ENCODE peak calls at places on chromosomes 6 and 20, in seven cellular contexts. E is stimulated activated CD8-positive, alpha-beta memory T cell treated with anti-CD3 and anti-CD28 coated beads, Interleukin-15, amount 100 ng/mL, for 24 hours; V is NCI-H2029; J is GM13976; Q is endothelial cell; P is NCI-H82; Z is activated naive CD8-positive, alpha-beta T cell treated with anti-CD3 and anti-CD28 coated beads, Interleukin-2, amount 50 U/mL, for 24 hours. R is an unnamed sample.
A peak's percentile ranks its signal among the peaks of the same experiment; 100 is the strongest.

GRCh38 chr6:82040405-82041221 is 206.9 kb downstream of the IBTK start:
- DNase-seq in Q (peak; percentile 57), Z (peak; percentile 1), P (peak; percentile 30), E (no peak), J (no peak), V (peak; percentile 27), R (peak; percentile 56)

GRCh38 chr6:148298683-148299082 is 44.0 kb upstream of the SASH1 start:
- DNase-seq in J (no peak), Z (no peak), V (no peak), P (no peak), Q (no peak), E (no peak), R (no peak)

GRCh38 chr6:52595000-52595795 is 18.3 kb upstream of the TRAM2 start:
- DNase-seq in E (no peak), P (peak; percentile 97), Q (no peak), Z (no peak), J (peak; percentile 50), V (no peak), R (no peak)

GRCh38 chr6:123588546-123588895 is 48.2 kb downstream of the TRDN start:
- DNase-seq in E (no peak), P (no peak), Q (no peak), J (no peak), V (no peak), Z (no peak), R (no peak)

GRCh38 chr20:18666803-18667460 is 79.1 kb downstream of the DTD1 start:
- DNase-seq in V (peak; percentile 95), Z (no peak), Q (no peak), J (no peak), P (no peak), E (no peak), R (no peak)

GRCh38 chr6:27544612-27545260 is 71.8 kb upstream of the ZNF184 start:
- DNase-seq in Z (no peak), P (no peak), E (no peak), J (no peak), Q (no peak), V (no peak), R (no peak)

GRCh38 chr20:12203399-12203798 is 285.7 kb downstream of the BTBD3 start:
- DNase-seq in P (no peak), E (no peak), J (no peak), Q (no peak), Z (no peak), V (no peak), R (no peak)

GRCh38 chr6:143843689-143844405 is 709 bp downstream of the LTV1 start:
- DNase-seq in Q (no peak), E (no peak), P (peak; percentile 45), Z (no peak), V (no peak), J (peak; percentile 17), R (no peak)

GRCh38 chr20:17619351-17620093 is 49.6 kb downstream of the DSTN start:
- DNase-seq in E (no peak), P (no peak), V (no peak), J (peak; percentile 20), Z (no peak), Q (no peak), R (no peak)

GRCh38 chr6:39377530-39377929 is 55.0 kb upstream of the KCNK16 start:
- DNase-seq in P (peak; percentile 75), J (peak; percentile 47), Z (peak; percentile 10), V (peak; percentile 21), Q (peak; percentile 66), E (no peak), R (peak; percentile 76)

GRCh38 chr6:151325075-151326050 is 66.0 kb downstream of the ZBTB2 start:
- DNase-seq in J (no peak), P (no peak), Z (peak; percentile 14), Q (peak; percentile 26), V (no peak), E (no peak), R (no peak)

GRCh38 chr6:39543117-39543516 is 182.1 kb downstream of the KIF6 start:
- DNase-seq in P (no peak), Z (no peak), E (no peak), J (no peak), Q (no peak), V (no peak), R (no peak)

GRCh38 chr6:70369332-70369950 is 43.9 kb upstream of the FAM135A start:
- DNase-seq in J (peak; percentile 51), V (peak; percentile 18), Q (peak; percentile 73), E (peak; percentile 24), Z (peak; percentile 71), P (peak; percentile 89), R (peak; percentile 47)

GRCh38 chr6:95286874-95287273 is 290.5 kb upstream of the MANEA start:
- DNase-seq in V (no peak), J (no peak), Q (no peak), Z (no peak), P (peak; percentile 19), E (no peak), R (no peak)

GRCh38 chr20:32167552-32167951 is 40.0 kb downstream of the PLAGL2 start:
- DNase-seq in J (no peak), Q (no peak), P (no peak), E (no peak), V (no peak), Z (no peak), R (no peak)

GRCh38 chr20:23135449-23136447 is 49.6 kb upstream of the CD93 start:
- DNase-seq in Z (no peak), E (no peak), Q (no peak), V (no peak), P (no peak), J (no peak), R (no peak)

GRCh38 chr20:25508083-25508770 is 77.1 kb downstream of the NINL start:
- DNase-seq in V (no peak), E (no peak), J (no peak), Z (no peak), Q (no peak), P (no peak), R (no peak)

GRCh38 chr6:81697564-81697963 is 54.9 kb downstream of the TENT5A start:
- DNase-seq in E (no peak), J (no peak), P (no peak), V (no peak), Z (no peak), Q (no peak), R (no peak)

GRCh38 chr6:27414996-27415395 is 26.4 kb downstream of the ZNF391 start:
- DNase-seq in J (no peak), Z (no peak), V (no peak), E (no peak), P (no peak), Q (no peak), R (no peak)

GRCh38 chr6:156914171-156914570 is 137.0 kb downstream of the ARID1B start:
- DNase-seq in E (no peak), Z (no peak), J (no peak), V (no peak), P (no peak), Q (no peak), R (no peak)

GRCh38 chr20:23193985-23194384 is 107.9 kb upstream of the CD93 start:
- DNase-seq in Q (no peak), J (no peak), V (no peak), P (peak; percentile 25), E (no peak), Z (no peak), R (no peak)

GRCh38 chr6:43096451-43097097 is 20.5 kb downstream of the PTK7 start:
- DNase-seq in E (no peak), P (no peak), J (no peak), Z (no peak), Q (no peak), V (no peak), R (no peak)

GRCh38 chr6:116012471-116012949 is 48.2 kb downstream of the FRK start:
- DNase-seq in E (no peak), P (no peak), V (no peak), Z (no peak), Q (no peak), J (no peak), R (no peak)